ENCODE peak calls at places on chromosomes 16 and 17, in seven cellular contexts. J is frontal cortex; G is epithelial cell of esophagus; D is AG08396; M is posterior vena cava; V is activated CD8-positive, alpha-beta memory T cell treated with anti-CD3 and anti-CD28 coated beads, Interleukin-2, amount 10 ng/mL, durations not matched to agents 7 days and 5 days; B is NCI-H748 treated with DMSO at 0.1 percent for 48 hours. W is an unnamed sample.

GRCh38 chr17:82648761-82649474 is 674 bp upstream of the WDR45B start:
- DNase-seq in G (no peak), V (peak), B (peak), M (peak), J (peak), D (peak), W (peak)

GRCh38 chr16:51159864-51160263 is 8.8 kb upstream of the SALL1 start:
- DNase-seq in M (no peak), V (no peak), G (no peak), B (no peak), J (no peak), D (no peak), W (no peak)

GRCh38 chr16:88599825-88600538 is 29.8 kb downstream of the ZC3H18 start:
- DNase-seq in J (no peak), D (no peak), V (no peak), M (no peak), B (no peak), G (no peak), W (no peak)

GRCh38 chr17:49589556-49589885 is 13.8 kb downstream of the NXPH3 start:
- DNase-seq in J (no peak), D (no peak), G (no peak), M (no peak), V (no peak), B (no peak), W (no peak)

GRCh38 chr17:80388175-80388574 is 26.8 kb upstream of the ENDOV start:
- DNase-seq in M (no peak), B (no peak), V (no peak), G (no peak), J (no peak), D (no peak), W (no peak)

GRCh38 chr17:75383842-75384195 is 21.7 kb downstream of the GRB2 start:
- DNase-seq in J (no peak), B (no peak), V (no peak), D (no peak), M (no peak), G (no peak), W (no peak)

GRCh38 chr16:84117482-84117843 is 721 bp upstream of the MBTPS1 start:
- DNase-seq in D (peak), V (no peak), G (peak), J (peak), M (no peak), B (peak), W (peak)

GRCh38 chr17:61408151-61409041 is 8.8 kb downstream of the TBX2 start:
- DNase-seq in D (peak), V (no peak), G (no peak), B (no peak), M (peak), J (peak), W (no peak)

GRCh38 chr17:17300624-17301568 is 2.3 kb upstream of the NT5M start:
- DNase-seq in V (peak), D (peak), B (no peak), J (peak), M (peak), G (peak), W (no peak)

GRCh38 chr16:10729649-10730048 is 14.0 kb upstream of the NUBP1 start:
- DNase-seq in G (peak), B (no peak), V (no peak), J (no peak), D (no peak), M (peak), W (peak)

GRCh38 chr16:79415983-79416641 is 184.4 kb downstream of the MAF start:
- DNase-seq in B (no peak), M (no peak), D (no peak), G (no peak), J (no peak), V (peak), W (no peak)

GRCh38 chr16:74591914-74592650 is 14.8 kb downstream of the GLG1 start:
- DNase-seq in D (no peak), J (no peak), G (no peak), B (no peak), V (no peak), M (no peak), W (no peak)